ENCODE peak calls at places on chromosomes 5 and 9, in four cellular contexts. One of them, this sample, is unnamed.
A peak's percentile ranks its signal among the peaks of the same experiment; 100 is the strongest.

GRCh38 chr5:98638701-98639100 is 134.8 kb upstream of the RGMB start:
- DNase-seq in BE2C: no peak
- DNase-seq in brain microvascular endothelial cell: peak; percentile 83
- DNase-seq in thyroid gland: no peak
- DNase-seq in this sample: no peak

GRCh38 chr5:116881921-116882531 is 307.4 kb upstream of the SEMA6A start:
- DNase-seq in BE2C: no peak
- DNase-seq in brain microvascular endothelial cell: no peak
- DNase-seq in thyroid gland: peak; percentile 53
- DNase-seq in this sample: no peak

GRCh38 chr9:88799706-88800682 is 191.3 kb upstream of the S1PR3 start:
- DNase-seq in BE2C: no peak
- DNase-seq in thyroid gland: no peak
- DNase-seq in brain microvascular endothelial cell: no peak
- DNase-seq in this sample: no peak

GRCh38 chr5:151742870-151743294 is 15.5 kb downstream of the ATOX1 start:
- DNase-seq in thyroid gland: peak; percentile 35
- DNase-seq in brain microvascular endothelial cell: peak; percentile 67
- DNase-seq in BE2C: peak; percentile 69
- DNase-seq in this sample: peak; percentile 52

GRCh38 chr9:16243798-16244197 is 626.7 kb downstream of the BNC2 start:
- DNase-seq in BE2C: no peak
- DNase-seq in brain microvascular endothelial cell: no peak
- DNase-seq in thyroid gland: no peak
- DNase-seq in this sample: peak; percentile 20

GRCh38 chr9:88280816-88281382 is 107.3 kb upstream of the SPIN1 start:
- DNase-seq in thyroid gland: no peak
- DNase-seq in brain microvascular endothelial cell: peak; percentile 7
- DNase-seq in BE2C: no peak
- DNase-seq in this sample: no peak

GRCh38 chr5:132871459-132871858 is 2.0 kb upstream of the LEAP2 start:
- DNase-seq in BE2C: no peak
- DNase-seq in thyroid gland: no peak
- DNase-seq in brain microvascular endothelial cell: no peak
- DNase-seq in this sample: no peak

GRCh38 chr9:111974092-111974681 is 77.6 kb downstream of the UGCG start:
- DNase-seq in BE2C: no peak
- DNase-seq in brain microvascular endothelial cell: peak; percentile 70
- DNase-seq in thyroid gland: no peak
- DNase-seq in this sample: peak; percentile 11

GRCh38 chr5:62340392-62340791 is 34.4 kb downstream of the KIF2A start:
- DNase-seq in BE2C: no peak
- DNase-seq in brain microvascular endothelial cell: peak; percentile 13
- DNase-seq in thyroid gland: no peak
- DNase-seq in this sample: no peak

GRCh38 chr5:65034782-65035181 is 266.1 kb downstream of the CWC27 start:
- DNase-seq in BE2C: peak; percentile 49
- DNase-seq in thyroid gland: peak; percentile 23
- DNase-seq in brain microvascular endothelial cell: no peak
- DNase-seq in this sample: peak; percentile 21

GRCh38 chr9:78620303-78620702 is 323.4 kb downstream of the PSAT1 start:
- DNase-seq in BE2C: no peak
- DNase-seq in brain microvascular endothelial cell: no peak
- DNase-seq in thyroid gland: no peak
- DNase-seq in this sample: no peak

GRCh38 chr5:138989720-138990119 is 114.6 kb upstream of the LRRTM2 start:
- DNase-seq in BE2C: no peak
- DNase-seq in thyroid gland: no peak
- DNase-seq in brain microvascular endothelial cell: peak; percentile 50
- DNase-seq in this sample: no peak

GRCh38 chr5:75465480-75465879 is 45.9 kb downstream of the CERT1 start:
- DNase-seq in thyroid gland: peak; percentile 39
- DNase-seq in BE2C: no peak
- DNase-seq in brain microvascular endothelial cell: peak; percentile 67
- DNase-seq in this sample: no peak

GRCh38 chr5:161022151-161022550 is 170.1 kb upstream of the ATP10B start:
- DNase-seq in brain microvascular endothelial cell: no peak
- DNase-seq in BE2C: no peak
- DNase-seq in thyroid gland: no peak
- DNase-seq in this sample: no peak

GRCh38 chr9:79567671-79568098 is 4.1 kb upstream of the TLE4 start:
- DNase-seq in BE2C: no peak
- DNase-seq in brain microvascular endothelial cell: no peak
- DNase-seq in thyroid gland: peak; percentile 36
- DNase-seq in this sample: no peak

GRCh38 chr9:33932078-33932807 is 115.3 kb downstream of the UBE2R2 start:
- DNase-seq in brain microvascular endothelial cell: no peak
- DNase-seq in thyroid gland: no peak
- DNase-seq in BE2C: no peak
- DNase-seq in this sample: no peak

GRCh38 chr5:9063615-9064245 is 482.1 kb downstream of the SEMA5A start:
- DNase-seq in BE2C: no peak
- DNase-seq in thyroid gland: no peak
- DNase-seq in brain microvascular endothelial cell: no peak
- DNase-seq in this sample: no peak

GRCh38 chr5:149636861-149637246 is 55.6 kb downstream of the ARHGEF37 start:
- DNase-seq in BE2C: peak; percentile 90
- DNase-seq in brain microvascular endothelial cell: peak; percentile 66
- DNase-seq in thyroid gland: peak; percentile 22
- DNase-seq in this sample: peak; percentile 44

GRCh38 chr5:124740055-124740454 is 6.4 kb downstream of the ZNF608 start:
- DNase-seq in BE2C: no peak
- DNase-seq in brain microvascular endothelial cell: no peak
- DNase-seq in thyroid gland: no peak
- DNase-seq in this sample: no peak

GRCh38 chr5:132070460-132071337 is 2.9 kb upstream of the CSF2 start:
- DNase-seq in brain microvascular endothelial cell: peak; percentile 41
- DNase-seq in BE2C: no peak
- DNase-seq in thyroid gland: no peak
- DNase-seq in this sample: no peak

GRCh38 chr5:148794729-148795590 is 31.5 kb upstream of the ADRB2 start:
- DNase-seq in brain microvascular endothelial cell: peak; percentile 41
- DNase-seq in thyroid gland: no peak
- DNase-seq in BE2C: no peak
- DNase-seq in this sample: no peak

GRCh38 chr9:109745335-109746283 is 34.4 kb upstream of the PALM2AKAP2 start:
- DNase-seq in BE2C: no peak
- DNase-seq in thyroid gland: peak; percentile 92
- DNase-seq in brain microvascular endothelial cell: no peak
- DNase-seq in this sample: peak; percentile 20

GRCh38 chr5:143086851-143087637 is 316.4 kb downstream of the NR3C1 start:
- DNase-seq in thyroid gland: no peak
- DNase-seq in brain microvascular endothelial cell: peak; percentile 36
- DNase-seq in BE2C: no peak
- DNase-seq in this sample: no peak

GRCh38 chr5:35417040-35417439 is 186.8 kb upstream of the PRLR start:
- DNase-seq in thyroid gland: no peak
- DNase-seq in BE2C: no peak
- DNase-seq in brain microvascular endothelial cell: no peak
- DNase-seq in this sample: no peak

GRCh38 chr5:14739538-14739937 is 75.0 kb downstream of the OTULIN start:
- DNase-seq in BE2C: no peak
- DNase-seq in brain microvascular endothelial cell: peak; percentile 49
- DNase-seq in thyroid gland: no peak
- DNase-seq in this sample: no peak

GRCh38 chr5:2754621-2755370 is 3.3 kb upstream of the IRX2 start:
- DNase-seq in brain microvascular endothelial cell: no peak
- DNase-seq in BE2C: no peak
- DNase-seq in thyroid gland: no peak
- DNase-seq in this sample: peak; percentile 75

GRCh38 chr5:2755811-2756210 is 4.3 kb upstream of the IRX2 start:
- DNase-seq in BE2C: no peak
- DNase-seq in brain microvascular endothelial cell: no peak
- DNase-seq in thyroid gland: no peak
- DNase-seq in this sample: no peak

GRCh38 chr5:2756764-2757163 is 5.3 kb upstream of the IRX2 start:
- DNase-seq in thyroid gland: no peak
- DNase-seq in brain microvascular endothelial cell: no peak
- DNase-seq in BE2C: no peak
- DNase-seq in this sample: no peak

GRCh38 chr5:2756211-2756746 is 4.8 kb upstream of the IRX2 start:
- DNase-seq in brain microvascular endothelial cell: no peak
- DNase-seq in BE2C: no peak
- DNase-seq in thyroid gland: no peak
- DNase-seq in this sample: peak; percentile 70

GRCh38 chr5:2755371-2755715 is 3.9 kb upstream of the IRX2 start:
- DNase-seq in BE2C: no peak
- DNase-seq in thyroid gland: no peak
- DNase-seq in brain microvascular endothelial cell: no peak
- DNase-seq in this sample: no peak
- TF ChIP-seq CTCF in BE2C: no peak
- TF ChIP-seq CTCF in thyroid gland: no peak
- TF ChIP-seq CTCF in brain microvascular endothelial cell: no peak
- TF ChIP-seq CTCF in this sample: no peak

DNA sequence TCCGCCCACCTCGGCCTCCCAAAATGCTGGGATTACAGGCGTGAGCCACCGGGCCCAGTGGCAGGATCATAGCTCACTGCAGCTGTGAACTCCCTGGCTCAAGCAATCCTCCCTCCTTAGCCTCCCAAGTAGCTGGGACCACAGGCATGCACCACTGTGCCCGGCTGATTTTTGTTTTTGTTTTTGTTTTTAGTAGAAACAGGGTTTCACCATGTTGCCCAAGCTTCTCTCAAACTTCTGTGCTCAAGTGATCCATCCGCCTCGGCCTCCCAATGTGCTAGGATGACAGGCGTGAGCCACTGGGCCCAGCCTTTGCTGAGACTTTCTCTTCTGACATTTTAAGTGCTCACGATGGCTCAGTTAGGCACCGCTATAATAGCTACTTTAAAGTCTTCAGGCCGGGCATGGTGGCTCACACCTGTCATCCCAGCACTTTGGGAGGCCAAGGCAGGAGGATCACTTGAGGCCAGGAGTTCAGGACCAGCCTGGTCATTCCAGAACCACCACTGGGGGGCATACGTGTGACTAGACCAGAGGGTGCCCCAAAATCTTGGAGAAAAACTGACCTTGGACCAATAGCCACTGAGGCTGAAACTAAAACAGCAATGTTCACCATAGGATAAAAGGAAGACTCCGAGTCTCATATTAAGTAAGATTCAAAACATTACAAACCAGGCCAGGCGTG is 3.1 kb upstream of the ENTPD8 start:
- DNase-seq in BE2C: no peak
- DNase-seq in thyroid gland: no peak
- DNase-seq in brain microvascular endothelial cell: no peak
- DNase-seq in this sample: no peak
- TF ChIP-seq CTCF in BE2C: no peak
- TF ChIP-seq CTCF in thyroid gland: no peak
- TF ChIP-seq CTCF in brain microvascular endothelial cell: no peak
- TF ChIP-seq CTCF in this sample: no peak

GRCh38 chr5:145804701-145805100 is 30.4 kb downstream of the PRELID2 start:
- DNase-seq in BE2C: no peak
- DNase-seq in thyroid gland: no peak
- DNase-seq in brain microvascular endothelial cell: no peak
- DNase-seq in this sample: no peak

GRCh38 chr5:145803072-145803471 is 32.1 kb downstream of the PRELID2 start:
- DNase-seq in BE2C: no peak
- DNase-seq in thyroid gland: no peak
- DNase-seq in brain microvascular endothelial cell: no peak
- DNase-seq in this sample: no peak

GRCh38 chr5:145803617-145804016 is 31.5 kb downstream of the PRELID2 start:
- DNase-seq in brain microvascular endothelial cell: no peak
- DNase-seq in BE2C: no peak
- DNase-seq in thyroid gland: no peak
- DNase-seq in this sample: no peak

GRCh38 chr5:145800181-145800580 is 35.0 kb downstream of the PRELID2 start:
- DNase-seq in thyroid gland: no peak
- DNase-seq in BE2C: no peak
- DNase-seq in brain microvascular endothelial cell: no peak
- DNase-seq in this sample: no peak

GRCh38 chr5:145801195-145801594 is 33.9 kb downstream of the PRELID2 start:
- DNase-seq in thyroid gland: no peak
- DNase-seq in BE2C: no peak
- DNase-seq in brain microvascular endothelial cell: no peak
- DNase-seq in this sample: no peak
- TF ChIP-seq CTCF in thyroid gland: no peak
- TF ChIP-seq CTCF in BE2C: no peak
- TF ChIP-seq CTCF in brain microvascular endothelial cell: no peak
- TF ChIP-seq CTCF in this sample: no peak

GRCh38 chr9:36980148-36980974 is 53.7 kb downstream of the PAX5 start:
- DNase-seq in thyroid gland: no peak
- DNase-seq in brain microvascular endothelial cell: no peak
- DNase-seq in BE2C: peak; percentile 83
- DNase-seq in this sample: no peak
- TF ChIP-seq CTCF in thyroid gland: no peak
- TF ChIP-seq CTCF in brain microvascular endothelial cell: peak; percentile 6
- TF ChIP-seq CTCF in BE2C: peak; percentile 49
- TF ChIP-seq CTCF in this sample: no peak

GRCh38 chr5:177494356-177495195 is 2.8 kb downstream of the PDLIM7 start:
- DNase-seq in brain microvascular endothelial cell: peak; percentile 93
- DNase-seq in BE2C: peak; percentile 69
- DNase-seq in thyroid gland: peak; percentile 25
- DNase-seq in this sample: peak; percentile 52
- TF ChIP-seq CTCF in brain microvascular endothelial cell: peak; percentile 66
- TF ChIP-seq CTCF in BE2C: peak; percentile 23
- TF ChIP-seq CTCF in thyroid gland: no peak
- TF ChIP-seq CTCF in this sample: no peak

GRCh38 chr5:73444499-73445432 is 3.8 kb downstream of the FOXD1 start:
- DNase-seq in brain microvascular endothelial cell: no peak
- DNase-seq in BE2C: no peak
- DNase-seq in thyroid gland: no peak
- DNase-seq in this sample: peak; percentile 35
- TF ChIP-seq CTCF in brain microvascular endothelial cell: peak; percentile 48
- TF ChIP-seq CTCF in BE2C: no peak
- TF ChIP-seq CTCF in thyroid gland: no peak
- TF ChIP-seq CTCF in this sample: no peak

GRCh38 chr9:23820731-23821399 is 5.2 kb downstream of the ELAVL2 start:
- DNase-seq in BE2C: peak; percentile 17
- DNase-seq in thyroid gland: no peak
- DNase-seq in brain microvascular endothelial cell: no peak
- DNase-seq in this sample: peak; percentile 53
- TF ChIP-seq CTCF in BE2C: no peak
- TF ChIP-seq CTCF in thyroid gland: no peak
- TF ChIP-seq CTCF in brain microvascular endothelial cell: no peak
- TF ChIP-seq CTCF in this sample: no peak

GRCh38 chr5:74032617-74033016 is 406.6 kb downstream of the ARHGEF28 start:
- DNase-seq in BE2C: no peak
- DNase-seq in brain microvascular endothelial cell: no peak
- DNase-seq in thyroid gland: no peak
- DNase-seq in this sample: no peak

GRCh38 chr5:74040065-74040551 is 414.1 kb downstream of the ARHGEF28 start:
- DNase-seq in brain microvascular endothelial cell: peak; percentile 88
- DNase-seq in thyroid gland: peak; percentile 69
- DNase-seq in BE2C: peak; percentile 60
- DNase-seq in this sample: no peak

GRCh38 chr5:74031536-74031935 is 405.5 kb downstream of the ARHGEF28 start:
- DNase-seq in BE2C: no peak
- DNase-seq in thyroid gland: no peak
- DNase-seq in brain microvascular endothelial cell: no peak
- DNase-seq in this sample: no peak

GRCh38 chr5:74034738-74035137 is 408.7 kb downstream of the ARHGEF28 start:
- DNase-seq in BE2C: no peak
- DNase-seq in brain microvascular endothelial cell: peak; percentile 82
- DNase-seq in thyroid gland: no peak
- DNase-seq in this sample: no peak

GRCh38 chr5:74035521-74035937 is 409.5 kb downstream of the ARHGEF28 start:
- DNase-seq in thyroid gland: peak; percentile 25
- DNase-seq in brain microvascular endothelial cell: peak; percentile 70
- DNase-seq in BE2C: peak; percentile 30
- DNase-seq in this sample: peak; percentile 17
- TF ChIP-seq CTCF in thyroid gland: peak; percentile 21
- TF ChIP-seq CTCF in brain microvascular endothelial cell: peak; percentile 66
- TF ChIP-seq CTCF in BE2C: peak; percentile 79
- TF ChIP-seq CTCF in this sample: peak; percentile 32